ENCODE peak calls at places on chromosome 19, in ten cellular contexts. C is heart left ventricle, D is WTC11, P is lung, G is AG04450, Y is mesothelial cell of epicardium, R is PC-9, Q is cardiac muscle cell, E is NB4, O is AG09319. F is an unnamed sample.

GRCh38 chr19:46900341-46900740 is 39.5 kb downstream of the ARHGAP35 start:
- DNase-seq in G (no peak), R (no peak), O (no peak), Y (no peak), D (no peak), P (no peak), E (no peak), C (no peak), Q (no peak), F (no peak)

GRCh38 chr19:20928371-20928770 is 5.3 kb downstream of the ZNF85 start:
- DNase-seq in O (no peak), P (no peak), Y (no peak), C (no peak), E (no peak), D (no peak), G (peak), R (no peak), Q (no peak), F (no peak)

GRCh38 chr19:51480590-51480989 is 2.3 kb downstream of the CEACAM18 start:
- DNase-seq in E (peak), R (no peak), D (peak), G (no peak), P (no peak), O (no peak), Y (no peak), C (no peak), Q (peak), F (no peak)

GRCh38 chr19:14370169-14370998 is 10.9 kb upstream of the ADGRE5 start:
- DNase-seq in P (no peak), C (no peak), Q (no peak), G (no peak), R (no peak), D (no peak), O (no peak), E (peak), Y (no peak), F (no peak)

GRCh38 chr19:38506723-38507550 is 73.4 kb downstream of the RYR1 start:
- DNase-seq in Q (peak), R (peak), E (peak), C (peak), O (peak), G (no peak), D (peak), Y (no peak), P (peak), F (peak)

GRCh38 chr19:51097166-51097736 is 11.0 kb downstream of the CTU1 start:
- DNase-seq in G (no peak), E (peak), Q (peak), C (peak), R (peak), P (peak), O (no peak), D (peak), Y (peak), F (peak)

GRCh38 chr19:14112809-14113385 is 4.7 kb downstream of the PRKACA start:
- DNase-seq in O (no peak), C (peak), E (no peak), Q (no peak), Y (no peak), R (no peak), D (no peak), G (no peak), P (no peak), F (no peak)

GRCh38 chr19:15828121-15828620 is 12.7 kb upstream of the OR10H1 start:
- DNase-seq in P (no peak), O (no peak), Q (no peak), Y (no peak), E (no peak), R (peak), D (no peak), C (no peak), G (no peak), F (no peak)

GRCh38 chr19:6039541-6040225 is 61.7 kb upstream of the RANBP3 start:
- DNase-seq in O (no peak), E (no peak), Q (no peak), Y (no peak), G (no peak), R (no peak), D (no peak), C (no peak), P (peak), F (no peak)

GRCh38 chr19:5138606-5139594 is 170.0 kb downstream of the KDM4B start:
- DNase-seq in C (peak), R (no peak), G (no peak), P (peak), E (peak), O (no peak), D (no peak), Y (no peak), Q (no peak), F (peak)

GRCh38 chr19:5586300-5587070 is 18.7 kb upstream of the TINCR start:
- DNase-seq in Y (no peak), C (no peak), Q (no peak), E (peak), O (no peak), G (no peak), R (no peak), P (no peak), D (no peak), F (no peak)

GRCh38 chr19:13748169-13748884 is 16.0 kb upstream of the MRI1 start:
- DNase-seq in R (no peak), G (no peak), Y (no peak), Q (peak), O (no peak), C (no peak), D (no peak), E (no peak), P (no peak), F (no peak)

GRCh38 chr19:47209323-47210179 is 21.4 kb downstream of the BBC3 start:
- DNase-seq in E (no peak), R (no peak), P (no peak), C (no peak), O (peak), Y (no peak), Q (no peak), D (no peak), G (peak), F (no peak)

GRCh38 chr19:932647-933552 is 7.1 kb downstream of the ARID3A start:
- DNase-seq in Q (peak), E (peak), Y (no peak), O (peak), D (no peak), G (peak), C (peak), R (peak), P (no peak), F (peak)

GRCh38 chr19:572891-573825 is 762 bp downstream of the BSG start:
- DNase-seq in E (peak), R (peak), D (no peak), O (no peak), P (peak), Q (peak), G (no peak), Y (peak), C (peak), F (peak)

GRCh38 chr19:38362076-38362945 is 12.1 kb upstream of the PSMD8 start:
- DNase-seq in R (peak), E (peak), Y (peak), Q (peak), C (peak), G (no peak), O (no peak), P (peak), D (peak), F (peak)

GRCh38 chr19:6730153-6730804 is 7.1 kb downstream of the GPR108 start:
- DNase-seq in P (peak), E (peak), O (no peak), C (no peak), Y (no peak), D (peak), Q (peak), G (no peak), R (no peak), F (peak)

GRCh38 chr19:7746903-7747884 is at the start of gene CD209:
- DNase-seq in Y (no peak), R (no peak), Q (no peak), E (no peak), P (no peak), D (no peak), O (no peak), C (no peak), G (no peak), F (no peak)

GRCh38 chr19:51647318-51647717 is 693 bp upstream of the SIGLEC14 start:
- DNase-seq in E (no peak), Y (no peak), G (no peak), Q (no peak), O (no peak), P (no peak), R (no peak), D (no peak), C (no peak), F (no peak)

GRCh38 chr19:977058-977464 is 7.1 kb upstream of the WDR18 start:
- DNase-seq in E (no peak), C (no peak), Q (no peak), Y (no peak), O (no peak), P (no peak), R (no peak), D (no peak), G (no peak), F (no peak)

GRCh38 chr19:495440-496332 is 600 bp upstream of the MADCAM1 start:
- DNase-seq in E (peak), C (no peak), D (peak), P (no peak), G (no peak), O (no peak), R (peak), Y (no peak), Q (no peak), F (no peak)

GRCh38 chr19:29326351-29326750 is 113.4 kb upstream of the UQCRFS1 start:
- DNase-seq in E (peak), D (no peak), P (peak), C (no peak), G (no peak), Y (no peak), O (no peak), R (no peak), Q (no peak), F (no peak)

GRCh38 chr19:13887529-13887928 is 10.6 kb downstream of the NANOS3 start:
- DNase-seq in E (peak), R (no peak), C (no peak), P (no peak), Q (no peak), G (no peak), O (no peak), D (no peak), Y (no peak), F (no peak)

GRCh38 chr19:47230122-47230920 is 678 bp downstream of the BBC3 start:
- DNase-seq in D (peak), C (peak), G (no peak), R (peak), E (peak), O (no peak), Y (peak), Q (peak), P (peak), F (peak)

GRCh38 chr19:38039966-38040365 is 133.0 kb downstream of the SIPA1L3 start:
- DNase-seq in Y (no peak), E (no peak), R (no peak), C (no peak), Q (no peak), G (peak), O (no peak), P (no peak), D (no peak), F (no peak)

GRCh38 chr19:40284501-40285352 is at the start of gene AKT2:
- DNase-seq in E (peak), C (peak), D (peak), O (no peak), Q (peak), Y (peak), R (no peak), G (peak), P (no peak), F (no peak)

GRCh38 chr19:57241181-57241580 is 749 bp downstream of the ZNF805 start:
- DNase-seq in E (peak), C (no peak), D (no peak), Q (peak), Y (no peak), P (no peak), R (no peak), O (peak), G (no peak), F (no peak)

GRCh38 chr19:31448221-31448657 is 99.0 kb upstream of the TSHZ3 start:
- DNase-seq in R (no peak), O (peak), C (peak), Q (peak), E (no peak), G (peak), P (peak), Y (peak), D (no peak), F (peak)

GRCh38 chr19:10230904-10231623 is at the start of gene S1PR2:
- DNase-seq in C (peak), D (peak), R (peak), P (peak), Q (peak), G (peak), E (peak), Y (peak), O (no peak), F (peak)

GRCh38 chr19:887072-887471 is 5.9 kb downstream of the MED16 start:
- DNase-seq in O (peak), Q (peak), G (peak), D (no peak), C (no peak), R (no peak), E (no peak), P (no peak), Y (no peak), F (no peak)

GRCh38 chr19:8806661-8807060 is 25.4 kb downstream of the ZNF558 start:
- DNase-seq in C (no peak), G (no peak), Q (no peak), O (no peak), P (no peak), D (no peak), Y (no peak), R (no peak), E (no peak), F (no peak)

GRCh38 chr19:34257559-34257924 is 3.2 kb downstream of the GARRE1 start:
- DNase-seq in G (no peak), O (no peak), R (no peak), C (no peak), D (no peak), E (no peak), Q (no peak), P (no peak), Y (no peak), F (no peak)
- TF ChIP-seq CTCF in G (no peak), O (no peak), R (no peak), C (no peak), D (no peak), E (no peak), Q (no peak), P (no peak), Y (no peak), F (no peak)

GRCh38 chr19:55248166-55248675 is 10.6 kb downstream of the PPP6R1 start:
- DNase-seq in R (no peak), D (no peak), G (no peak), O (no peak), E (no peak), Q (peak), P (no peak), C (no peak), Y (no peak), F (no peak)
- TF ChIP-seq CTCF in R (no peak), D (no peak), G (no peak), O (no peak), E (no peak), Q (no peak), P (no peak), C (no peak), Y (no peak), F (no peak)

DNA sequence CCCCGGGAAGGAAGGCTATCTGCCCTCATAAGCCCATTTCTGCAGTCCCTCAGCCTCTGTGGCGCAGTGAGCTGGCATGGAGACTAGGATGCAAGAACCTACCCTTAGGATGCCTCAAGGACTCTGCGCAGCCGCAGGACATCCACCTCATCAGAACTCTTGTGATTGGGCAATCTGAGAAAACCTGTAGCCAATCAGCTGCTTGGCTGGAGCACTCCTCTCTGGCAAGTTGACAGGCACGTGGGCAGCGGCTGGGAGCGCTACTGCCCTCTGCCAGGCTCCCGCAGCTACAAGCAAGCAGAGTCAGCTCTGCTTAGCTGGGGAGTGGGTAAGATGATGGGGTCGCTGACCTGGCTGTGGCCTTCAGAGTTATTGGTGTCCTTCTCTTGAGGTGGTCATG is 1.5 kb upstream of the ECSIT start:
- DNase-seq in E (peak), R (no peak), Y (no peak), D (peak), O (no peak), P (peak), G (peak), C (peak), Q (peak), F (peak)
- TF ChIP-seq CTCF in E (peak), R (no peak), Y (no peak), D (no peak), O (no peak), P (no peak), G (peak), C (peak), Q (peak), F (no peak)

DNA sequence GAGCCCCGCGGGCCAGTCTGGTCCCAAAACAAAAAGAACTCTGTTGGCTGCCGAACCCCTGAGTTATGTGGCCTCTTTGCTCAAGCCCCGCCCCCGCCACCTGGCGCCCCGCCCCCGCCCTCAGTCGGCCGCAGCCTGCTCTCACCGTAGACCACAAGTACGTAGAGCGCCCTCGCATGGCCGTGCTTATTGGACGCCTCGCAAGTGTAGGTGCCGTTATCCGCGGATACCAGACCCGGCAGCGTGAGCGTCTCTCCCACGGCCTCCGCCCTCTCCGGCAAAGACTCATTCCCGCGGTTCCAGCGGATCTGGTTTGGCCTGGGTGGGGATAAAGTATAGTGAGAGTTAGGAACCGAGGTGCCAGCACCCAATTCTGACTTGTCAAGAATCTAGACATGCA is 5.5 kb upstream of the ZNF428 start:
- DNase-seq in Q (peak), E (peak), O (no peak), D (peak), R (no peak), Y (no peak), P (peak), C (no peak), G (no peak), F (peak)
- TF ChIP-seq CTCF in Q (peak), E (no peak), O (no peak), D (no peak), R (no peak), Y (no peak), P (no peak), C (no peak), G (peak), F (no peak)

GRCh38 chr19:3387645-3388589 is 21.5 kb downstream of the NFIC start:
- DNase-seq in C (peak), O (peak), G (no peak), E (no peak), Q (no peak), D (no peak), P (peak), R (peak), Y (no peak), F (peak)
- TF ChIP-seq CTCF in C (no peak), O (no peak), G (no peak), E (no peak), Q (no peak), D (no peak), P (no peak), R (no peak), Y (no peak), F (no peak)

GRCh38 chr19:45497791-45498190 is 452 bp upstream of the PPM1N start:
- DNase-seq in C (no peak), P (no peak), R (no peak), D (peak), Q (peak), G (no peak), O (no peak), E (no peak), Y (no peak), F (no peak)

GRCh38 chr19:45499196-45500180 is 1.2 kb downstream of the PPM1N start:
- DNase-seq in Q (peak), P (peak), R (no peak), D (peak), O (no peak), E (peak), Y (no peak), C (no peak), G (no peak), F (no peak)

GRCh38 chr19:45500918-45501729 is 2.9 kb downstream of the PPM1N start:
- DNase-seq in Q (no peak), O (no peak), G (no peak), C (no peak), Y (no peak), P (no peak), D (no peak), E (no peak), R (no peak), F (no peak)

GRCh38 chr19:45496349-45496953 is 396 bp downstream of the RTN2 start:
- DNase-seq in O (no peak), C (peak), D (peak), Q (peak), Y (peak), R (peak), E (peak), P (no peak), G (no peak), F (no peak)

DNA sequence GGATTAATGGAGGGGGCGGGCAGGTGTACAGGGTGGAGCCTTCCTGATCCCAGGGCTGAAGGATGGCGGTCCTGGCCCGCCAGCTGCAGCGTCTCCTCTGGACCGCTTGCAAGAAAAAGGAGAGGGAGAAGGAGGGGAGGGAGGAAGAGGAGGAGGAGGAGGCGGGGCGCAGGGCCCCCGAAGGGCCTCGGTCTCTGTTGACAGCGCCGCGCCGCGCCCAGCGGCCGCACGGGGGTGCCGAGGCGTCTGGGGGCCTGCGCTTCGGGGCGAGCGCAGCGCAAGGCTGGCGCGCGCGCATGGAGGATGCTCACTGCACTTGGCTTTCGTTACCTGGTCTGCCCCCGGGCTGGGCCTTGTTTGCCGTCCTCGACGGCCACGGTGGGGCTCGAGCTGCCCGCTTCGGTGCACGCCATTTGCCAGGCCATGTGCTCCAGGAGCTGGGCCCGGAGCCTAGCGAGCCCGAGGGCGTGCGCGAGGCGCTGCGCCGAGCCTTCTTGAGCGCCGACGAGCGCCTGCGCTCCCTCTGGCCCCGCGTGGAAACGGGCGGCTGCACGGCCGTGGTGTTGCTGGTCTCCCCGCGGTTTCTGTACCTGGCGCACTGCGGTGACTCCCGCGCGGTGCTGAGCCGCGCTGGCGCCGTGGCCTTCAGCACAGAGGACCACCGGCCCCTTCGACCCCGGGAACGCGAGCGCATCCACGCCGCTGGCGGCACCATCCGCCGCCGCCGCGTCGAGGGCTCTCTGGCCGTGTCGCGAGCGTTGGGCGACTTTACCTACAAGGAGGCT is at the start of gene PPM1N:
- DNase-seq in Q (peak), D (peak), C (no peak), Y (no peak), P (no peak), O (no peak), G (no peak), R (no peak), E (peak), F (no peak)
- TF ChIP-seq CTCF in Q (peak), D (no peak), C (no peak), Y (no peak), P (no peak), O (no peak), G (no peak), R (no peak), E (no peak), F (no peak)

GRCh38 chr19:16915734-16916133 is 26.9 kb downstream of the F2RL3 start:
- DNase-seq in O (no peak), E (no peak), Q (no peak), D (no peak), P (no peak), C (no peak), Y (no peak), R (no peak), G (no peak), F (no peak)
- TF ChIP-seq CTCF in O (no peak), E (no peak), Q (no peak), D (no peak), P (no peak), C (no peak), Y (no peak), R (no peak), G (no peak), F (no peak)